ENCODE peak calls at places on chromosomes 13 and 19, in four cellular contexts. One of them, this sample, is unnamed.

GRCh38 chr13:40440990-40441820 is 225.2 kb downstream of the FOXO1 start:
- DNase-seq in thyroid gland: peak; percentile 92
- DNase-seq in CD8-positive, alpha-beta memory T cell: no peak
- DNase-seq in mammary epithelial cell: peak; percentile 57
- DNase-seq in this sample: no peak

GRCh38 chr19:29724102-29724641 is 9.1 kb upstream of the C19orf12 start:
- DNase-seq in thyroid gland: no peak
- DNase-seq in CD8-positive, alpha-beta memory T cell: no peak
- DNase-seq in mammary epithelial cell: no peak
- DNase-seq in this sample: no peak

GRCh38 chr13:113275387-113275786 is 21.7 kb upstream of the LAMP1 start:
- DNase-seq in thyroid gland: peak; percentile 48
- DNase-seq in CD8-positive, alpha-beta memory T cell: no peak
- DNase-seq in mammary epithelial cell: peak; percentile 51
- DNase-seq in this sample: no peak

GRCh38 chr13:48235100-48235813 is 2.3 kb downstream of the ITM2B start:
- DNase-seq in thyroid gland: peak; percentile 63
- DNase-seq in CD8-positive, alpha-beta memory T cell: no peak
- DNase-seq in mammary epithelial cell: peak; percentile 62
- DNase-seq in this sample: no peak

GRCh38 chr19:50537769-50538230 is 24.1 kb upstream of the ASPDH start:
- DNase-seq in thyroid gland: peak; percentile 70
- DNase-seq in CD8-positive, alpha-beta memory T cell: no peak
- DNase-seq in mammary epithelial cell: peak; percentile 58
- DNase-seq in this sample: no peak

GRCh38 chr13:75173457-75174356 is 308.3 kb downstream of the TBC1D4 start:
- DNase-seq in thyroid gland: no peak
- DNase-seq in CD8-positive, alpha-beta memory T cell: no peak
- DNase-seq in mammary epithelial cell: no peak
- DNase-seq in this sample: no peak

GRCh38 chr13:43787998-43788397 is 1.2 kb upstream of the ENOX1 start:
- DNase-seq in thyroid gland: no peak
- DNase-seq in CD8-positive, alpha-beta memory T cell: no peak
- DNase-seq in mammary epithelial cell: no peak
- DNase-seq in this sample: no peak

GRCh38 chr13:21695536-21695935 is 24.7 kb downstream of the FGF9 start:
- DNase-seq in thyroid gland: no peak
- DNase-seq in CD8-positive, alpha-beta memory T cell: no peak
- DNase-seq in mammary epithelial cell: no peak
- DNase-seq in this sample: no peak

GRCh38 chr13:84025828-84026227 is 143.6 kb upstream of the SLITRK1 start:
- DNase-seq in thyroid gland: no peak
- DNase-seq in CD8-positive, alpha-beta memory T cell: no peak
- DNase-seq in mammary epithelial cell: no peak
- DNase-seq in this sample: no peak

This sample was measured in cortex of kidney.